ENCODE peak calls at places on chromosomes 12 and 14, in four cellular contexts. D is AG09309, Z is colonic mucosa, H is endothelial cell of umbilical vein. C is an unnamed sample.

GRCh38 chr14:62162998-62163589 is 400.9 kb downstream of the SNAPC1 start:
- DNase-seq in D (peak; percentile 7), Z (no peak), H (peak; percentile 46), C (peak; percentile 7)

GRCh38 chr12:51328587-51328986 is 4.6 kb upstream of the BIN2 start:
- DNase-seq in D (no peak), Z (peak; percentile 65), H (no peak), C (no peak)

GRCh38 chr14:93543766-93544165 is 113.0 kb downstream of the UNC79 start:
- DNase-seq in D (peak; percentile 1), Z (no peak), H (peak; percentile 23), C (no peak)

GRCh38 chr12:75818863-75819262 is 212.7 kb downstream of the PHLDA1 start:
- DNase-seq in D (no peak), Z (no peak), H (no peak), C (no peak)

GRCh38 chr14:67850066-67850830 is 30.7 kb downstream of the RAD51B start:
- DNase-seq in D (no peak), Z (no peak), H (no peak), C (no peak)

GRCh38 chr14:64726585-64726890 is 22.3 kb downstream of the PLEKHG3 start:
- DNase-seq in D (no peak), Z (peak; percentile 94), H (no peak), C (peak; percentile 79)

GRCh38 chr12:125187148-125187733 is 122.0 kb downstream of the AACS start:
- DNase-seq in D (no peak), Z (no peak), H (no peak), C (no peak)

GRCh38 chr12:124573839-124574786 is 6.7 kb upstream of the NCOR2 start:
- DNase-seq in D (no peak), Z (no peak), H (no peak), C (no peak)

GRCh38 chr12:93243689-93244513 is 133.8 kb upstream of the NUDT4 start:
- DNase-seq in D (peak; percentile 74), Z (peak; percentile 64), H (peak; percentile 24), C (peak; percentile 52)

GRCh38 chr12:1518763-1519516 is 75.4 kb downstream of the FBXL14 start:
- DNase-seq in D (peak; percentile 27), Z (no peak), H (peak; percentile 41), C (peak; percentile 85)

GRCh38 chr14:94423465-94424056 is 29.0 kb downstream of the SERPINA11 start:
- DNase-seq in D (peak; percentile 28), Z (peak; percentile 68), H (peak; percentile 41), C (peak; percentile 10)

GRCh38 chr12:115820661-115821060 is 456.8 kb downstream of the MED13L start:
- DNase-seq in D (no peak), Z (no peak), H (no peak), C (no peak)

GRCh38 chr14:60845523-60845922 is 111.0 kb downstream of the MNAT1 start:
- DNase-seq in D (no peak), Z (no peak), H (no peak), C (no peak)

GRCh38 chr12:118714051-118714460 is 267.3 kb upstream of the SRRM4 start:
- DNase-seq in D (no peak), Z (peak; percentile 29), H (no peak), C (no peak)
- TF ChIP-seq CTCF in D (no peak), Z (no peak), H (peak; percentile 6), C (peak; percentile 23)

GRCh38 chr14:54555651-54556050 is 11.3 kb upstream of the SAMD4A start:
- DNase-seq in D (no peak), Z (no peak), H (no peak), C (no peak)
- TF ChIP-seq CTCF in D (peak; percentile 22), Z (no peak), H (peak; percentile 5), C (peak; percentile 6)

GRCh38 chr14:103613517-103613916 is 15.5 kb upstream of the KLC1 start:
- DNase-seq in D (no peak), Z (no peak), H (no peak), C (no peak)
- TF ChIP-seq CTCF in D (no peak), Z (no peak), H (no peak), C (no peak)

GRCh38 chr12:45242180-45242579 is 26.3 kb downstream of the ANO6 start:
- DNase-seq in D (no peak), Z (no peak), H (no peak), C (no peak)

GRCh38 chr12:45247589-45247988 is 31.7 kb downstream of the ANO6 start:
- DNase-seq in D (no peak), Z (no peak), H (no peak), C (no peak)

GRCh38 chr12:45243963-45244362 is 28.1 kb downstream of the ANO6 start:
- DNase-seq in D (no peak), Z (no peak), H (no peak), C (no peak)

GRCh38 chr12:45246202-45246601 is 30.3 kb downstream of the ANO6 start:
- DNase-seq in D (no peak), Z (no peak), H (no peak), C (no peak)

GRCh38 chr12:45244561-45245348 is 28.9 kb downstream of the ANO6 start:
- DNase-seq in D (peak; percentile 64), Z (no peak), H (no peak), C (no peak)
- TF ChIP-seq CTCF in D (no peak), Z (no peak), H (no peak), C (no peak)

DNA sequence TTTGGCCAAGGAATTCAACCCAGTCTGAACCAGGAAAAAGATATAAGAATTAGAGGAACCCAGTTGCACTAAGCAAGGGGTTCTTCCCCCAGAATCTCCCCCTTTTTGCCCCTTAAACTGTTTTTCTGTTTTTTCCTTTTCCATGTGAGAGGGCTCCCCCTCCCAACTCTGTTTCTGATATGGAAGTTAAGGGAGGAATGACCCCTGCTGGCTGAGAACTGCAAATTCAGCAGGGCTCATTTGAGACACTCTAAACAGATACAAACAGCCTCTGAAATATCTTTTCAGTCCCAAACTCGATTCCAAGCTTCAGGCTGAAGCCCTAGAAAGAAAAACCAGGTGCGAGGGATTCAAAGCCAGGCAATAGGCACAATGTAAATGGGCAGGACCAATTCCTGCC is 132.7 kb downstream of the SLC41A2 start:
- DNase-seq in D (no peak), Z (no peak), H (no peak), C (no peak)
- TF ChIP-seq CTCF in D (peak; percentile 31), Z (no peak), H (peak; percentile 35), C (no peak)

DNA sequence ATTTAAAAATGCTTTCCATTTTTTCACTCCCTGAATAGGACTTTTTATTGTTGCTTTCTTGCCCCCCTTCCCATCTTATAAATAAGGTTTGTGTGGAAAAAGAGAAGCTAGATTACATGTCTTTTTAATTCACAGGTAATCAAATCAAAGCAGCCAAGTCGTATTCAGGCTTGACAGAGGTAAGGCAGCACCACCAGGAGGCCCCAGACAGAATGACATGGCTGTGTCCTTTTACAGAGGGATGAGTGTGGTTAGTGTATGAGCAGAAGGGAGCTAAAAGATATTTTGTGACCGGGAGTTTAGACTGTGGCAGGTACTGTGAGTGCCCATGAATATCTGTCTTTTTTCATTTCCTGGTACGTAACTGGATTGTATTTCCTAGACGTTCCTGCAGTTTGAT is 596.1 kb downstream of the ETNK1 start:
- DNase-seq in D (no peak), Z (no peak), H (no peak), C (no peak)
- TF ChIP-seq CTCF in D (no peak), Z (no peak), H (peak; percentile 10), C (peak; percentile 33)